ENCODE peak calls at places on chromosomes 6 and 20, in nine cellular contexts. A, J, U, R, Z, L, O, V and Y are unnamed samples.

GRCh38 chr20:3560578-3560977 is 89.8 kb downstream of the ATRN start:
- DNase-seq in O (no peak), Z (no peak), R (no peak), J (no peak), V (no peak), U (no peak), A (no peak), L (no peak), Y (no peak)

GRCh38 chr6:5718231-5718947 is 288.3 kb downstream of the NRN1 start:
- DNase-seq in L (no peak), R (no peak), A (no peak), O (no peak), V (no peak), J (no peak), Z (no peak), U (no peak), Y (no peak)

GRCh38 chr6:43852350-43852864 is 82.4 kb downstream of the VEGFA start:
- DNase-seq in O (no peak), L (no peak), V (no peak), R (no peak), U (no peak), A (no peak), J (no peak), Z (no peak), Y (no peak)

GRCh38 chr20:8331740-8332412 is 199.8 kb downstream of the PLCB1 start:
- DNase-seq in V (no peak), J (peak), U (no peak), R (no peak), L (peak), A (peak), Z (no peak), O (no peak), Y (peak)

GRCh38 chr6:148272597-148272996 is 70.0 kb upstream of the SASH1 start:
- DNase-seq in J (no peak), R (no peak), Z (no peak), O (no peak), L (no peak), A (no peak), V (no peak), U (no peak), Y (no peak)

GRCh38 chr6:137743493-137743892 is 123.6 kb upstream of the TNFAIP3 start:
- DNase-seq in V (no peak), Z (no peak), A (no peak), R (no peak), U (no peak), L (no peak), J (no peak), O (no peak), Y (no peak)

GRCh38 chr6:136647363-136647763 is 97.1 kb upstream of the MAP7 start:
- DNase-seq in L (no peak), R (no peak), Z (peak), A (peak), V (no peak), J (peak), O (no peak), U (no peak), Y (peak)

GRCh38 chr20:21225215-21225947 is 77.8 kb upstream of the XRN2 start:
- DNase-seq in L (no peak), R (no peak), J (no peak), O (no peak), V (no peak), U (no peak), Z (no peak), A (peak), Y (no peak)

GRCh38 chr6:73566954-73567591 is 46.2 kb upstream of the EEF1A1 start:
- DNase-seq in O (no peak), U (no peak), V (peak), L (peak), Z (peak), A (peak), R (peak), J (no peak), Y (peak)

GRCh38 chr20:44780226-44780625 is 30.1 kb downstream of the RIMS4 start:
- DNase-seq in L (no peak), O (peak), Z (peak), J (peak), R (peak), V (no peak), U (peak), A (peak), Y (peak)

GRCh38 chr6:56640374-56640773 is 2.3 kb downstream of the DST start:
- DNase-seq in L (no peak), A (no peak), J (no peak), R (no peak), Z (no peak), U (no peak), O (no peak), V (no peak), Y (no peak)

GRCh38 chr20:4922186-4922585 is 79.1 kb downstream of the SLC23A2 start:
- DNase-seq in A (no peak), V (no peak), U (no peak), J (no peak), L (no peak), R (no peak), Z (no peak), O (no peak), Y (no peak)

GRCh38 chr6:131811510-131811909 is 3.7 kb downstream of the ENPP1 start:
- DNase-seq in V (no peak), L (no peak), O (no peak), U (no peak), J (no peak), Z (no peak), A (no peak), R (no peak), Y (no peak)

GRCh38 chr6:131803007-131803769 is 4.6 kb upstream of the ENPP1 start:
- DNase-seq in O (no peak), A (no peak), L (no peak), V (no peak), R (no peak), U (no peak), Z (no peak), J (no peak), Y (no peak)

GRCh38 chr6:131808460-131809269 is 845 bp downstream of the ENPP1 start:
- DNase-seq in A (no peak), V (no peak), Z (no peak), L (no peak), O (no peak), U (no peak), J (no peak), R (no peak), Y (no peak)

GRCh38 chr6:131807321-131807643 is 538 bp upstream of the ENPP1 start:
- DNase-seq in J (no peak), Z (no peak), U (no peak), L (no peak), R (no peak), V (no peak), A (no peak), O (peak), Y (no peak)

GRCh38 chr6:131807644-131808459 is at the start of gene ENPP1:
- DNase-seq in J (peak), R (peak), U (peak), O (peak), L (peak), V (peak), Z (peak), A (peak), Y (no peak)
- TF ChIP-seq CTCF in J (peak), R (peak), U (peak), O (peak), L (no peak), V (peak), Z (peak), A (peak), Y (peak)

GRCh38 chr6:88611721-88612120 is 351.7 kb downstream of the RNGTT start:
- DNase-seq in Z (no peak), U (no peak), V (no peak), A (no peak), O (no peak), R (no peak), J (no peak), L (no peak), Y (no peak)
- TF ChIP-seq CTCF in Z (no peak), U (no peak), V (no peak), A (no peak), O (no peak), R (no peak), J (no peak), L (no peak), Y (no peak)

GRCh38 chr6:50087231-50087954 is 37.7 kb upstream of the DEFB112 start:
- DNase-seq in A (peak), V (no peak), R (peak), U (no peak), L (no peak), J (peak), Z (no peak), O (no peak), Y (peak)
- TF ChIP-seq CTCF in A (peak), V (no peak), R (no peak), U (no peak), L (no peak), J (no peak), Z (no peak), O (no peak), Y (peak)

GRCh38 chr6:36904851-36905393 is 19.2 kb downstream of the C6orf89 start:
- DNase-seq in L (no peak), A (no peak), V (no peak), R (no peak), J (no peak), Z (no peak), U (no peak), O (no peak), Y (no peak)
- TF ChIP-seq CTCF in L (no peak), A (no peak), V (no peak), R (no peak), J (no peak), Z (no peak), U (no peak), O (no peak), Y (no peak)

GRCh38 chr6:13813011-13813410 is 1.3 kb downstream of the MCUR1 start:
- DNase-seq in J (no peak), Z (no peak), V (no peak), L (no peak), U (no peak), A (no peak), R (no peak), O (no peak), Y (no peak)

GRCh38 chr6:13814938-13815575 is 700 bp upstream of the MCUR1 start:
- DNase-seq in R (no peak), A (no peak), V (no peak), J (peak), O (peak), L (no peak), U (no peak), Z (no peak), Y (no peak)

GRCh38 chr6:13812359-13812642 is 2.1 kb downstream of the MCUR1 start:
- DNase-seq in L (no peak), U (no peak), A (no peak), Z (no peak), J (no peak), O (no peak), R (no peak), V (no peak), Y (no peak)

GRCh38 chr6:13813621-13814175 is 659 bp downstream of the MCUR1 start:
- DNase-seq in V (peak), O (no peak), R (peak), J (peak), L (peak), Z (peak), A (peak), U (no peak), Y (peak)

DNA sequence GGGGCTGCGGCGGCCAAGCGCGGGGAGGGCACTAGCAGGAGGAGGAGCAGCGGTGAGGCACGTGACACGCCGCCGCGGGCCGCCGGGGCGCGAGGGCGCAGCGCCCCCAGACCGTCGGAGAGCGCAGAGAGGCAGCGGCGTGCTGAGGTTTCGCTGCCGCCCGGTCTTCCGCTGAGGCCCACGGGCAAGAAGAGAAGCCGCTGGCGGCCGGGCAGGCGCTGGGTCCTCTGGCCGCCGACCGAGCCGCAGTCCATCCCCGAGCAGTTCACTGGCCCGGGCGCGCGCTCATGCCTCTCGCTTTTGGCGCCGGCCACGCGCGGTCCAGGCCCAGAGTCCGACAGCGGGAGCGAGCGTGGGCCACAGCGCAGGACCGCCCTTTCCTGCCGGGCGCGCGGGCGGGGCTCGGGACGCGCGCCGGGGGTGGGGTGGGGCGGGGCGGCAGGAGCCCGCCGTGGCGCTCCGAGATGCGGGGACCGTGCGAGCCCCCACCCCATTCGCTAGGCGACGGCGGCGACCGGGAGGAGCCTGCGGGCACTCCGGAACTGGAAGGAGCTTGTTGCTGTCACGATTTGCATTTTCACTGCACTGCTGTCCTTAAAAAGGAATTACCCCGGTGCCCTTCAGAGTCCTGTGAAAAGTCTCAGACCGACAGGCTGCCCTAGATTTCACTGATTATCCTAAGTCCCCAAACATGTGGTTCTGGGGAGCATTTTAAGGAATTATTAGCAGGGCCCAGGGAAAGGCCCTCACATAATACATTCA is at the start of gene MCUR1:
- DNase-seq in L (peak), Z (peak), A (peak), R (peak), U (peak), O (peak), V (peak), J (peak), Y (peak)
- TF ChIP-seq CTCF in L (no peak), Z (peak), A (peak), R (no peak), U (peak), O (peak), V (no peak), J (no peak), Y (no peak)

GRCh38 chr20:47428851-47429336 is 72.4 kb upstream of the ZMYND8 start:
- DNase-seq in U (no peak), R (no peak), J (no peak), V (no peak), A (no peak), L (no peak), O (no peak), Z (no peak), Y (no peak)

GRCh38 chr20:47427746-47428145 is 71.2 kb upstream of the ZMYND8 start:
- DNase-seq in A (no peak), O (no peak), R (no peak), U (no peak), J (no peak), V (no peak), L (no peak), Z (no peak), Y (no peak)

GRCh38 chr20:47429409-47429808 is 72.3 kb upstream of the NCOA3 start:
- DNase-seq in O (no peak), L (no peak), V (no peak), Z (no peak), A (peak), J (no peak), R (no peak), U (no peak), Y (no peak)

GRCh38 chr20:47427067-47427466 is 70.6 kb upstream of the ZMYND8 start:
- DNase-seq in L (no peak), R (no peak), A (no peak), O (no peak), J (no peak), U (no peak), V (no peak), Z (no peak), Y (no peak)

GRCh38 chr20:47428164-47428563 is 71.7 kb upstream of the ZMYND8 start:
- DNase-seq in R (no peak), J (no peak), L (no peak), A (no peak), Z (no peak), V (no peak), O (no peak), U (no peak), Y (no peak)
- TF ChIP-seq CTCF in R (peak), J (no peak), L (no peak), A (no peak), Z (no peak), V (no peak), O (no peak), U (no peak), Y (no peak)